ENCODE peak calls at places on chromosomes 7 and 10, in five cellular contexts. Y is HepG2, Q is HCT116, A is astrocyte, D is neural progenitor cell. T is an unnamed sample.
A peak's percentile ranks its signal among the peaks of the same experiment; 100 is the strongest.

GRCh38 chr7:132290021-132290420 is 286.2 kb downstream of the PLXNA4 start:
- DNase-seq in Y (no peak), A (no peak), D (no peak), Q (no peak), T (no peak)

GRCh38 chr7:80618105-80618504 is 20.3 kb upstream of the CD36 start:
- DNase-seq in Q (no peak), A (no peak), Y (no peak), D (no peak), T (no peak)

GRCh38 chr10:119283818-119284217 is 76.4 kb downstream of the GRK5 start:
- DNase-seq in D (no peak), Q (no peak), Y (no peak), A (no peak), T (no peak)

GRCh38 chr7:135188298-135188984 is 17.9 kb upstream of the CYREN start:
- DNase-seq in Q (no peak), Y (no peak), A (no peak), D (no peak), T (no peak)

GRCh38 chr7:84302949-84303348 is 108.4 kb upstream of the SEMA3A start:
- DNase-seq in D (no peak), Y (no peak), A (peak; percentile 35), Q (no peak), T (peak; percentile 43)

GRCh38 chr7:1906988-1907745 is 237.1 kb downstream of the ELFN1 start:
- DNase-seq in D (no peak), A (no peak), Y (no peak), Q (no peak), T (no peak)

GRCh38 chr7:100443096-100443840 is 7.0 kb upstream of the PPP1R35 start:
- DNase-seq in Y (no peak), D (no peak), Q (no peak), A (no peak), T (no peak)

GRCh38 chr7:31432831-31433340 is 81.0 kb upstream of the ITPRID1 start:
- DNase-seq in Q (no peak), A (peak; percentile 54), Y (no peak), D (no peak), T (peak; percentile 69)

GRCh38 chr7:115113776-115114175 is 191.9 kb downstream of the MDFIC start:
- DNase-seq in A (no peak), D (no peak), Q (no peak), Y (peak; percentile 92), T (peak; percentile 7)

GRCh38 chr7:95190515-95190914 is 133.8 kb downstream of the PON1 start:
- DNase-seq in D (no peak), Y (peak; percentile 18), Q (no peak), A (no peak), T (no peak)

GRCh38 chr7:144386741-144387140 is 16.8 kb downstream of the NOBOX start:
- DNase-seq in Y (no peak), A (peak; percentile 82), Q (no peak), D (no peak), T (peak; percentile 87)

GRCh38 chr10:1737222-1738061 is at the start of gene ADARB2:
- DNase-seq in D (peak; percentile 95), Y (no peak), A (no peak), Q (no peak), T (no peak)

GRCh38 chr7:55065079-55065478 is 46.3 kb downstream of the EGFR start:
- DNase-seq in A (peak; percentile 95), D (no peak), Q (peak; percentile 83), Y (no peak), T (peak; percentile 98)

GRCh38 chr10:132141076-132141475 is 45.7 kb upstream of the DPYSL4 start:
- DNase-seq in D (no peak), A (no peak), Q (no peak), Y (no peak), T (no peak)

GRCh38 chr10:78577673-78578072 is 491.1 kb upstream of the ZMIZ1 start:
- DNase-seq in Y (no peak), D (no peak), A (no peak), Q (no peak), T (no peak)

GRCh38 chr7:128035712-128036111 is 4.5 kb upstream of the LRRC4 start:
- DNase-seq in A (no peak), Y (peak; percentile 21), D (peak; percentile 65), Q (no peak), T (no peak)

GRCh38 chr10:21600804-21601512 is 66.9 kb downstream of the MLLT10 start:
- DNase-seq in D (no peak), Y (peak; percentile 7), Q (no peak), A (peak; percentile 16), T (peak; percentile 28)

GRCh38 chr7:32161708-32162107 is 91.5 kb upstream of the PDE1C start:
- DNase-seq in Y (no peak), D (no peak), Q (no peak), A (peak; percentile 94), T (peak; percentile 34)

GRCh38 chr7:45917658-45918057 is 3.4 kb downstream of the IGFBP3 start:
- DNase-seq in A (peak; percentile 41), Q (no peak), D (peak; percentile 84), Y (peak; percentile 28), T (peak; percentile 64)

GRCh38 chr10:122515588-122516231 is 44.8 kb upstream of the DMBT1 start:
- DNase-seq in D (no peak), Q (no peak), Y (no peak), A (peak; percentile 75), T (no peak)

GRCh38 chr10:111129348-111129747 is 52.5 kb downstream of the ADRA2A start:
- DNase-seq in Q (no peak), D (no peak), Y (no peak), A (no peak), T (no peak)

GRCh38 chr10:35216303-35216905 is 89.8 kb downstream of the CREM start:
- DNase-seq in Q (no peak), A (peak; percentile 20), Y (peak; percentile 29), D (no peak), T (peak; percentile 36)

GRCh38 chr10:132036153-132036886 is 29.4 kb upstream of the JAKMIP3 start:
- DNase-seq in D (peak; percentile 70), Y (no peak), A (no peak), Q (no peak), T (peak; percentile 22)

GRCh38 chr7:2993396-2993795 is 50.3 kb downstream of the CARD11 start:
- DNase-seq in D (no peak), A (no peak), Y (no peak), Q (no peak), T (no peak)

GRCh38 chr7:37273891-37274290 is 174.8 kb downstream of the ELMO1 start:
- DNase-seq in A (no peak), Q (no peak), Y (no peak), D (no peak), T (no peak)

GRCh38 chr7:100008525-100008924 is 6.9 kb upstream of the ZKSCAN1 start:
- DNase-seq in A (no peak), Q (no peak), Y (no peak), D (no peak), T (no peak)

DNA sequence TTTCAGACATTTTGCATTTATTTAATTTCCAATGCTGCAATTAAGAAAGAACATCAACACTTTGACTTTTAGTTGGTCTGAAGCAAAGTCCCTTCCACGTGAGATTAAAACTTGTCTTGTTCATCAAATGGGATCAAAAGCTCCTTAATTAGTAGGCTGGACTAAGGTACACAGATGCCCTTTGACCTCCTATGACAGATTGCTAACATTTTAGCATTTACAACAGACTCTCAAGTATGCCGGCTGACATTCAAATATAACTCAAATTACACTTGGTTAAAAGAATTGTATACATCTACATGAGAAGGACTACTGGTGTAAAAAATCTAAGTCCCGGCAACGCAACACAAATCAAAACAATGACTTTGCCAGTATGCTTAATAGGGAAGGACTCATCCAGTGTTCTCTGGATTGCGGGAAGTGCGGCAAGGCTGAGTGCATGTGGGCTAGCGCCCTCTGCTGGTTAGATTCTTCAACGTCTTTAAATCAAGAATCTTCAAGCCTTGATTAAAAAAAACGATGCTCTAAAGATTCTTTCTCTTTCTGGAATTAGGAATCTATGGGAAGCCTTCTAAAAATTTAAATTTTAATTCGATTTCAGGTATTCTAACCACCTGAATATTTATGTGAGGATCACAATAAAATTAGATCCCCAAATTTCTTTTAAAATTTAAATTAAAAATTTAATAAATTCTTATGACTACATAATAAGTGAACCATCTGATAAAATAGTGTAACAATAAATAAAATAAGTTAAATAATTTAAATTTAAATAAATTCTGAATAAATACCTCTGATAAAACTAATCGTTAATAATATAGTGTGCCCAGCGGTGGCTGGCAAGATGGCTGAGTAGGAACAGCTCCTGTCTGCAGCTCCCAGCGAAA is 444.7 kb downstream of the DGKB start:
- DNase-seq in A (peak; percentile 64), Y (peak; percentile 26), D (peak; percentile 94), Q (peak; percentile 83), T (peak; percentile 93)
- H3K9ac ChIP-seq in A (peak overlapping the region; percentile 34), Y (no peak overlapping the region), D (no peak overlapping the region), Q (no peak overlapping the region), T (no peak overlapping the region)

GRCh38 chr10:99565166-99565565 is 32.4 kb downstream of the NKX2-3 start:
- DNase-seq in D (no peak), Q (no peak), A (no peak), Y (no peak), T (no peak)

GRCh38 chr10:99573806-99574205 is 41.1 kb downstream of the NKX2-3 start:
- DNase-seq in A (no peak), D (no peak), Q (no peak), Y (no peak), T (no peak)

GRCh38 chr10:99569253-99569939 is 36.7 kb downstream of the NKX2-3 start:
- DNase-seq in Q (no peak), A (no peak), D (no peak), Y (no peak), T (no peak)

GRCh38 chr10:99571816-99572215 is 39.1 kb downstream of the NKX2-3 start:
- DNase-seq in A (no peak), Q (no peak), D (no peak), Y (no peak), T (no peak)

DNA sequence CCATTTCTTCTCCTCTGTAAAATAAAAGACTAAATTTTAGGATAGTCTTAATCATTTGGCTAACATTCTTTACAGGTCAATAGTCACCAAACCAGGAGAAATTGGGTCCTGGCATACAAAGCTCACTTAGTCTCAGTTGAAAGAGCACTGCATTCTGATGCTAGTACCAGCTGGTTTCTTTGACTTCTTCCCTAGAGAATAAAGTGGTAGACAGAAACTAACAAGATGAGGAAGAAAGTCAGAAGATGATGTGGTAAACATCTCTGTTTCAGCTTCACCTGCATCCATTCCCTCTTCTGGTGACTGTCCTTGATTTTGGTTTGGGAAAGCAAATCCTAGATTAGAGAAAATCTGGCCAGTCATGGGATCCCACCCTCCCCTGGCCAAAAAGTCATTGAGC is 37.2 kb downstream of the NKX2-3 start:
- DNase-seq in A (no peak), Y (no peak), Q (no peak), D (no peak), T (no peak)
- TF ChIP-seq EZH2 in A (no peak), Y (no peak), Q (no peak), D (no peak), T (no peak)

GRCh38 chr7:24784292-24784691 is 27.0 kb upstream of the GSDME start:
- DNase-seq in D (no peak), A (no peak), Q (no peak), Y (no peak), T (no peak)

GRCh38 chr7:24786306-24786705 is 29.0 kb upstream of the GSDME start:
- DNase-seq in D (no peak), Q (no peak), Y (no peak), A (no peak), T (no peak)

GRCh38 chr7:24786941-24787340 is 29.7 kb upstream of the GSDME start:
- DNase-seq in Y (no peak), A (peak; percentile 98), D (no peak), Q (peak; percentile 73), T (peak; percentile 92)

GRCh38 chr7:24788075-24788474 is 30.8 kb upstream of the GSDME start:
- DNase-seq in Y (no peak), Q (no peak), A (no peak), D (no peak), T (no peak)

GRCh38 chr7:24788956-24789576 is 31.8 kb upstream of the GSDME start:
- DNase-seq in A (no peak), D (no peak), Y (no peak), Q (no peak), T (no peak)
- H3K4me3 ChIP-seq in A (no peak overlapping the region), D (no peak overlapping the region), Y (no peak overlapping the region), Q (no peak overlapping the region), T (no peak overlapping the region)

GRCh38 chr10:42553064-42553407 is 85.3 kb downstream of the ZNF33B start:
- DNase-seq in A (no peak), Q (no peak), Y (no peak), D (no peak), T (no peak)
- H3K9ac ChIP-seq in A (peak overlapping the region; percentile 83), Q (no peak overlapping the region), Y (peak overlapping the region; percentile 52), D (no peak overlapping the region), T (no peak overlapping the region)

T was measured in fibroblast of lung.